ENCODE peak calls at places on chromosomes 1 and 21, in six cellular contexts. O, M, K, A, G and U are unnamed samples.

GRCh38 chr1:232553050-232553754 is 76.7 kb downstream of the SIPA1L2 start:
- DNase-seq in O (peak), M (no peak), K (peak), A (no peak), G (peak), U (no peak)

GRCh38 chr1:220741825-220742224 is 6.3 kb upstream of the MTARC2 start:
- DNase-seq in O (no peak), M (no peak), K (no peak), A (no peak), G (no peak), U (no peak)

GRCh38 chr21:38349111-38349746 is 92.4 kb downstream of the KCNJ15 start:
- DNase-seq in O (no peak), M (no peak), K (no peak), A (no peak), G (no peak), U (no peak)

GRCh38 chr1:119968068-119968492 is 71.8 kb upstream of the ADAM30 start:
- DNase-seq in O (peak), M (no peak), K (peak), A (peak), G (no peak), U (peak)

GRCh38 chr1:48725331-48725730 is 51.4 kb downstream of the BEND5 start:
- DNase-seq in O (no peak), M (no peak), K (no peak), A (no peak), G (no peak), U (no peak)

GRCh38 chr21:40386301-40386911 is 460.6 kb downstream of the DSCAM start:
- DNase-seq in O (peak), M (peak), K (no peak), A (peak), G (no peak), U (peak)

GRCh38 chr1:55604749-55605148 is 389.6 kb upstream of the USP24 start:
- DNase-seq in O (no peak), M (no peak), K (peak), A (no peak), G (peak), U (no peak)

GRCh38 chr1:34427170-34427569 is 250.5 kb downstream of the C1orf94 start:
- DNase-seq in O (no peak), M (no peak), K (no peak), A (no peak), G (no peak), U (no peak)

GRCh38 chr1:37134599-37134998 is 100.3 kb upstream of the GRIK3 start:
- DNase-seq in O (no peak), M (no peak), K (no peak), A (no peak), G (no peak), U (no peak)

GRCh38 chr1:36034692-36035091 is 49.2 kb upstream of the TEKT2 start:
- DNase-seq in O (no peak), M (no peak), K (no peak), A (no peak), G (no peak), U (no peak)

GRCh38 chr1:84489766-84490165 is 10.7 kb downstream of the RPF1 start:
- DNase-seq in O (no peak), M (no peak), K (no peak), A (no peak), G (no peak), U (no peak)

GRCh38 chr1:101236546-101237228 is at the start of gene S1PR1:
- DNase-seq in O (peak), M (peak), K (peak), A (peak), G (peak), U (peak)

GRCh38 chr21:42114646-42115045 is 43.5 kb downstream of the UMODL1 start:
- DNase-seq in O (no peak), M (no peak), K (no peak), A (no peak), G (no peak), U (no peak)

GRCh38 chr1:30977105-30977504 is 68.5 kb upstream of the SDC3 start:
- DNase-seq in O (no peak), M (no peak), K (no peak), A (no peak), G (no peak), U (no peak)

GRCh38 chr1:24850353-24850905 is 79.6 kb downstream of the RUNX3 start:
- DNase-seq in O (no peak), M (no peak), K (no peak), A (no peak), G (no peak), U (no peak)

GRCh38 chr1:1881727-1882126 is 9.2 kb downstream of the GNB1 start:
- DNase-seq in O (no peak), M (no peak), K (no peak), A (no peak), G (no peak), U (no peak)

GRCh38 chr1:207892764-207893163 is 18.2 kb downstream of the CD34 start:
- DNase-seq in O (no peak), M (no peak), K (no peak), A (no peak), G (peak), U (no peak)

GRCh38 chr1:71294178-71294577 is 213.3 kb upstream of the ZRANB2 start:
- DNase-seq in O (no peak), M (no peak), K (no peak), A (no peak), G (no peak), U (no peak)

GRCh38 chr1:155034318-155035208 is 939 bp downstream of the DCST1 start:
- DNase-seq in O (no peak), M (no peak), K (no peak), A (no peak), G (no peak), U (no peak)

GRCh38 chr1:65425697-65426096 is 5.2 kb downstream of the LEPR start:
- DNase-seq in O (no peak), M (no peak), K (no peak), A (no peak), G (no peak), U (no peak)

GRCh38 chr1:100950776-100951175 is 54.9 kb downstream of the SLC30A7 start:
- DNase-seq in O (no peak), M (no peak), K (no peak), A (no peak), G (no peak), U (no peak)

GRCh38 chr1:3296326-3296725 is 158.1 kb upstream of the ARHGEF16 start:
- DNase-seq in O (no peak), M (peak), K (no peak), A (no peak), G (no peak), U (no peak)

GRCh38 chr21:16420086-16420724 is 690.4 kb downstream of the USP25 start:
- DNase-seq in O (peak), M (no peak), K (peak), A (no peak), G (peak), U (peak)

GRCh38 chr1:61519631-61520030 is 205.3 kb downstream of the TM2D1 start:
- DNase-seq in O (no peak), M (no peak), K (no peak), A (no peak), G (no peak), U (no peak)

GRCh38 chr1:59123081-59123675 is 173.7 kb upstream of the FGGY start:
- DNase-seq in O (no peak), M (no peak), K (no peak), A (no peak), G (no peak), U (no peak)

GRCh38 chr1:58836396-58836795 is 52.5 kb upstream of the JUN start:
- DNase-seq in O (no peak), M (no peak), K (no peak), A (no peak), G (no peak), U (no peak)

GRCh38 chr21:26449161-26449560 is 123.9 kb downstream of the CYYR1 start:
- DNase-seq in O (no peak), M (no peak), K (no peak), A (no peak), G (no peak), U (no peak)

GRCh38 chr21:17781524-17781923 is 37.6 kb downstream of the C21orf91 start:
- DNase-seq in O (no peak), M (no peak), K (no peak), A (no peak), G (no peak), U (no peak)

GRCh38 chr1:204503122-204503912 is 8.7 kb upstream of the PIK3C2B start:
- DNase-seq in O (no peak), M (no peak), K (no peak), A (no peak), G (no peak), U (peak)
- TF ChIP-seq CTCF in O (peak), M (peak), K (peak), A (peak), G (peak), U (peak)

GRCh38 chr1:6392081-6392879 is 1.3 kb downstream of the ACOT7 start:
- DNase-seq in O (no peak), M (no peak), K (no peak), A (no peak), G (no peak), U (no peak)
- TF ChIP-seq POLR2A in O (no peak), M (no peak), K (no peak), A (no peak), G (no peak), U (no peak)

GRCh38 chr1:180778782-180779398 is 133.8 kb upstream of the KIAA1614 start:
- DNase-seq in O (no peak), M (no peak), K (no peak), A (no peak), G (no peak), U (no peak)
- TF ChIP-seq CTCF in O (no peak), M (no peak), K (no peak), A (peak), G (no peak), U (no peak)

GRCh38 chr1:160098852-160099647 is 631 bp upstream of the IGSF8 start:
- DNase-seq in O (peak), M (peak), K (peak), A (peak), G (peak), U (peak)
- TF ChIP-seq POLR2A in O (peak), M (no peak), K (peak), A (no peak), G (peak), U (peak)

DNA sequence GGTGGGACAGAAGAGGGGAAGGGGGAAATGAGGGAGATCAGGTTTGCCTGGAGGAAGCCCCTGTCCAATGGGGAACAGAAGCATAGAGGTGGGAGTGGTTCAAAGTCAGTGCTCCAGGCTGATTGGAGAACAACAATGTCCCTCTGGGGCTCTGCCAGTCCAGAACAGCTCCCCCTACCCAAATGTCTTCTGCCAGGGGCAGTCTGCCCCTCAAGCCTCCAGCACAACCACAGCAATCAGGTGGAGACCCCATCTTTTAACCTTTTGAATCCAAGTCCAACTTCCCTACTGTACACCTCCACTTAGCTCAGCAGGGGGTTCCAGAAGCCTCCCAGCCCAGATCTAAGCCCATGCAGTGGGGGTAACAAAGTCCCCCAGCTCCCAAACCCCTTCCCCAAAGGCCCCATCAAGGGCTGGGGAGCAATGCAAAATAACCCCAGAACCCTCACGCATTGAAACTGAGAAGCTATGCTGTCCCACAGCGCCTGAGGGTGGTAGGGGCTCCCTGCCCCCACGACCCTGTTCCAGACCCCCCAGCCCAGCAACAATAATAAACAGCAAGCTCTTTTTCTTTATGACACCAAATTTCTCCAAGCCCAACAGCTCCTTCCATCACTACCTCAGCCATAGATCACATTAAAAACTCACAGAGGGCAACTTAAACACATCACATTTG is 3.3 kb downstream of the AHDC1 start:
- DNase-seq in O (no peak), M (no peak), K (peak), A (no peak), G (peak), U (no peak)
- TF ChIP-seq CTCF in O (no peak), M (no peak), K (no peak), A (peak), G (peak), U (no peak)

GRCh38 chr1:160427625-160428024 is 27.3 kb downstream of the VANGL2 start:
- DNase-seq in O (no peak), M (no peak), K (no peak), A (no peak), G (no peak), U (no peak)

GRCh38 chr1:160421881-160422280 is 21.5 kb downstream of the VANGL2 start:
- DNase-seq in O (no peak), M (no peak), K (no peak), A (no peak), G (no peak), U (no peak)

GRCh38 chr1:160420881-160421842 is 20.8 kb downstream of the VANGL2 start:
- DNase-seq in O (no peak), M (peak), K (no peak), A (no peak), G (no peak), U (no peak)

GRCh38 chr1:160425847-160426246 is 25.5 kb downstream of the VANGL2 start:
- DNase-seq in O (no peak), M (no peak), K (no peak), A (no peak), G (no peak), U (no peak)

GRCh38 chr1:160423966-160424365 is 23.6 kb downstream of the VANGL2 start:
- DNase-seq in O (no peak), M (peak), K (no peak), A (peak), G (no peak), U (no peak)
- TF ChIP-seq POLR2A in O (no peak), M (no peak), K (no peak), A (no peak), G (no peak), U (no peak)

GRCh38 chr1:42657981-42658879 is at the start of gene PPIH:
- DNase-seq in O (peak), M (peak), K (peak), A (peak), G (peak), U (peak)
- TF ChIP-seq CTCF in O (peak), M (no peak), K (peak), A (peak), G (peak), U (peak)

DNA sequence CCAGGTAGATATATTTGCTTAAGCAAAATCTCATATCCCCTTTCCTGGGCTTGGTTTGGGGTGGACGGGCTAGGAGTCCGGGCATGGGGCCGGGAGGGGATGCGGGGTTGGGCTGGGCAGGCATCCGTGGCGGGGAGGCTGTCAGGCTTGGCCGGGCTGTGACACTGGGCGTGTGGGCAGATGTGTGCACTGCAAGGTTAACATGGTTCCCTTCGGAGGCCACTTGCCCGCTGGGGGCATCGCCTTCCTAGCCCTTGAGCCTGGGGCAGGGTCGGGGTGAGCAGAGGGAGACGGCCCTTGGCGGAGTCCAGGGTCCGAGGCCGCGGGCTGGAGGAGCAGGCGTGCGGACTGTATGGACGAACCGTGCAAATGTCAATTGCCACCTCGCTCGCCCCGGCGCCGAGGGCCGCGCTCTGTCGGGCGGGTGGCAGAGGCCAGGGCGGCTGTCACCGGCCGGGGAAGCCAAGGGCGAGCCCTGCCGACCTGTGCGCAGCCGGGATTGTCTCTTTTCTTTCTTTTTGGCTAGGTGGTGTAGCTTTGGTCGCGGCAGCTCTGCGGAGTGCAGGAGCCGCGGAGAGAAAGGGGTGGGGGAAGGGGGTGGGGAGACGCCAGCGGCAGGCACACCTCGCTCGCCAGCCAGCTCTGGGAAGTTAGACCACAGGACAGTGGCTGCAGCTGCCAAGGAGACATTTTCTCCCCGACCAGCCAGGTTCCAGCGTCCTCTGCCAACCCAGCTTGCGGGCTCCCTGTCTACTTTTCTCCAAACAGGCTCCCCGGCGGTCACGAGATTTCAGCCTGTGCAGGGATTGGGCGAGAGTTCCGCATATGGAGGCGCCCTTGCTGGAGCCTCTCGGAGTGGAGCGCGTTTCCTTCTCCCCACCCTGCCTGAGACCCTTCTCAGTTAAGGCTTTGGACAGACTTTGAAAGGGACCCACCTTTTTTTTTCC is 1.3 kb downstream of the RCOR3 start:
- DNase-seq in O (peak), M (peak), K (peak), A (peak), G (peak), U (peak)
- TF ChIP-seq POLR2A in O (peak), M (no peak), K (no peak), A (no peak), G (no peak), U (peak)

DNA sequence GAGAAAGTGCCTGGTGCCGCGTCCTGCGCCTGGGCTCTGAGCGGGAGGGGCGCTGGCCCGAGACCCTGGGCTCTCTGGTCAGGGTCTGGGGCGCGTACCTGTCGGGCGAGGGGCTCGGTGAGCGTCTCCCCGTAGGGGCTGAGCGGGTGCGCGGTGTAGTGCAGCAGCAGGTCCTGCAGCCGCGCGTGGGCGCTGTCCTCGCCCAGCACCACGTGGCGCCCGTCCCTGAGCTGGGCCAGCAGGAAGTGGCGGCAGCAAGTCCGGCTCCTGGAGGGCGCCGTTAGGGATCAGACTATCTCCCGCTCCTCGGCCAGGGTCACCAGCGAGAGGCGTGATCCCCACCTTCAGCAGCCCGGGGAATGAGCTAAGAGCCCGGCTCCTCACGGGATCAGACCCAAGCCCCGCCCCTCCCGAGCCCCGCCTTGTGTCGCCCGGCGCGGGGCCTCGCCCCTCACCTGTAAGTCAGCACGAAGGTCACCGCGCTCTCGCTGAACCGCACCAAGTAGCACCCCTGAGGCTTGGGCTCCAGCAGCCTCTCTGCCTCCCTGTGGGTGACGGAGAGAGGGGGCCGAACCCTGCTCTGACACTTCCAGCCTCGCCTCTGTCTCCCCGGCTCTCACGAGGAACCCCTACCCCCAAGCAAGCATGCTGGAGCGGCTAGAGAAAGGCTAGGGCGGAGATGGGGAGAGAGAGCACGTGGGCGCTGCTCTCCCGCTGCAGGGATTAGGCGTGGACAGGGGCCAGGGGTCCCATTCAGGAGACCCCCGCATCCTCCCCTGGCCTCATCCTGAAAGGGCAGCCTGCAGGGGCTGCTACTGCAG is 2.7 kb downstream of the SH2D2A start:
- DNase-seq in O (peak), M (peak), K (peak), A (peak), G (peak), U (peak)
- TF ChIP-seq CTCF in O (peak), M (peak), K (peak), A (peak), G (peak), U (peak)